ENCODE peak calls at places on chromosomes 5 and 9, in ten cellular contexts. S is Caco-2; L is effector memory CD4-positive, alpha-beta T cell; J is right atrium auricular region; Z is esophagus muscularis mucosa; M is iPS DF 6.9; O is body of pancreas; E is fibroblast of lung; H is tibial nerve; I is psoas muscle. T is an unnamed sample.

GRCh38 chr5:93305984-93306383 is 275.0 kb downstream of the NR2F1-AS1 start:
- DNase-seq in S (no peak), L (no peak), J (no peak), Z (no peak), M (no peak), O (no peak), E (no peak), H (no peak), I (no peak), T (no peak)

GRCh38 chr5:169944922-169945675 is 35.2 kb downstream of the INSYN2B start:
- DNase-seq in S (no peak), L (no peak), J (no peak), Z (no peak), M (no peak), O (no peak), E (no peak), H (peak; percentile 12), I (no peak), T (no peak)

GRCh38 chr5:96125335-96125891 is 163.8 kb upstream of the ELL2 start:
- DNase-seq in S (no peak), L (no peak), J (no peak), Z (no peak), M (no peak), O (no peak), E (peak; percentile 53), H (no peak), I (no peak), T (no peak)

GRCh38 chr9:79325501-79325900 is 246.3 kb upstream of the TLE4 start:
- DNase-seq in S (no peak), L (no peak), J (no peak), Z (no peak), M (no peak), O (no peak), E (peak; percentile 70), H (no peak), I (no peak), T (no peak)

GRCh38 chr5:138035605-138036537 is 3.0 kb upstream of the FAM13B start:
- DNase-seq in S (peak; percentile 84), L (peak; percentile 51), J (peak; percentile 68), Z (no peak), M (peak; percentile 81), O (peak; percentile 81), E (peak; percentile 81), H (peak; percentile 47), I (peak; percentile 41), T (peak; percentile 44)

GRCh38 chr5:180605554-180606214 is 14.4 kb upstream of the SCGB3A1 start:
- DNase-seq in S (no peak), L (peak; percentile 33), J (no peak), Z (no peak), M (peak; percentile 57), O (peak; percentile 70), E (peak; percentile 32), H (peak; percentile 28), I (no peak), T (peak; percentile 68)

GRCh38 chr5:87899109-87900100 is 369.2 kb downstream of the TMEM161B start:
- DNase-seq in S (no peak), L (no peak), J (no peak), Z (no peak), M (no peak), O (peak; percentile 27), E (peak; percentile 80), H (peak; percentile 76), I (peak; percentile 19), T (no peak)

GRCh38 chr9:110623462-110624025 is 44.0 kb upstream of the SVEP1 start:
- DNase-seq in S (no peak), L (no peak), J (no peak), Z (no peak), M (no peak), O (peak; percentile 64), E (peak; percentile 41), H (peak; percentile 90), I (no peak), T (no peak)

GRCh38 chr5:127011151-127011550 is 19.2 kb downstream of the MARCHF3 start:
- DNase-seq in S (no peak), L (no peak), J (no peak), Z (no peak), M (no peak), O (no peak), E (peak; percentile 99), H (no peak), I (no peak), T (no peak)

GRCh38 chr5:65037845-65038815 is 269.4 kb downstream of the CWC27 start:
- DNase-seq in S (peak; percentile 66), L (peak; percentile 5), J (peak; percentile 66), Z (no peak), M (peak; percentile 76), O (peak; percentile 22), E (no peak), H (no peak), I (no peak), T (no peak)

DNA sequence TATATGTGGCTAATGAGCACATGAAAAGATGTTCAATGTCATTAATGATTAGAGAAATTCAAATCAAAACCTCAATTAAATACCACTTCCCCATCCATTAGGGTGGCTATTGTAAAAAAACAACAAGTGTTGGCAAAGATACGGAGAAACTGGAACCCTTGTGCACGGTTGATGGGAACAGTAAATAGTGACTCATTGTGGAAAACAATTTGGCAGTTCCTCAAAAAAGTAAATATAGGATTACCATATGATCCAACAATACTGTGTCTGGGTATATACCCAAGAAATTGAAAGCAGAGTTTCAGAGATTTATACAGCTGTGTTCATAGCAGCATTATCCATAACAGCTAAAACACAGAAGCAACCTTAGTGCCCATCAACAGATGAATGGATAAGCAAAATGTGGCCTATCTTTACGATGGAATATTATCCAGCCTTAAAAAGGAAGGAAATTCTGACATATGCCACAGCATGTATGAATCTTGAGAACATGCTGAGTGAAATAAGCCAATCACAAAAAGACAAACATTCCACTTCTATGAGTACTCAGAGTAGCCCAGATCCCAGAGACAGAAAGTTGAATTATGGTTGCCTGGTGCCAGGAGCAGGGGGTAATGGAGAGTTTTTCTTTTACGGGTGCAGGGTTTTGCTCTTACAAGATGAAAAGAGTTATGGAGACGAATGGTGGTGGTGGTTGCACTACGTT is 41.4 kb upstream of the LRRC14B start:
- DNase-seq in S (no peak), L (no peak), J (no peak), Z (no peak), M (no peak), O (no peak), E (peak; percentile 51), H (no peak), I (no peak), T (no peak)
- H3K36me3 ChIP-seq in S (peaks cover 2% of the 10 kb centered on the region), L (no peaks in the 10 kb centered on the region), J (no peaks in the 10 kb centered on the region), Z (no peaks in the 10 kb centered on the region), M (peaks cover 24% of the 10 kb centered on the region), O (no peaks in the 10 kb centered on the region), E (no peaks in the 10 kb centered on the region), H (no peaks in the 10 kb centered on the region), I (no peaks in the 10 kb centered on the region), T (no peaks in the 10 kb centered on the region)

GRCh38 chr5:139946006-139946405 is 97.1 kb downstream of the NRG2 start:
- DNase-seq in S (no peak), L (no peak), J (no peak), Z (no peak), M (no peak), O (no peak), E (no peak), H (no peak), I (no peak), T (no peak)

GRCh38 chr5:139946440-139946839 is 96.7 kb downstream of the NRG2 start:
- DNase-seq in S (no peak), L (no peak), J (no peak), Z (no peak), M (no peak), O (no peak), E (no peak), H (no peak), I (no peak), T (no peak)

DNA sequence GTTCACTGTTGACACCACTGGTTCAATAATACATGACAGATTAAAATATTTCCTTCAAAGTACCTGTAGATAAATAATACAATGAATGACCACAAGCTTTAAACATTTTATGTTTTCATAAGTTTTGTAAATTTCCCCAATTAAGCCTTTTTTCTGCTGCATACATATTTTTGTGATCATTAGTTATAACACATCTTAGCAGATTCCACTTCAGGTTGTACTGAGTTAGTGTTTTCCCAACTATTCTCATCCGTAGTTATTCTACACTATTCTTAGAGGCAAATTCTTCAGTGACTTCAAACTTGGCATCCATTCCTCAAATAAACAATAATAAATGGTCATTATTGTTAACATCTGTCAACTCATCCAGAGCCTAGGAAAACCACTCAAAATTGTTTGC is 100.9 kb downstream of the NRG2 start:
- DNase-seq in S (no peak), L (no peak), J (no peak), Z (no peak), M (no peak), O (no peak), E (no peak), H (no peak), I (no peak), T (no peak)
- H3K4me3 ChIP-seq in S (no peak overlapping the region), L (no peak overlapping the region), J (no peak overlapping the region), Z (no peak overlapping the region), M (no peak overlapping the region), O (no peak overlapping the region), E (no peak overlapping the region), H (no peak overlapping the region), I (no peak overlapping the region), T (no peak overlapping the region)

DNA sequence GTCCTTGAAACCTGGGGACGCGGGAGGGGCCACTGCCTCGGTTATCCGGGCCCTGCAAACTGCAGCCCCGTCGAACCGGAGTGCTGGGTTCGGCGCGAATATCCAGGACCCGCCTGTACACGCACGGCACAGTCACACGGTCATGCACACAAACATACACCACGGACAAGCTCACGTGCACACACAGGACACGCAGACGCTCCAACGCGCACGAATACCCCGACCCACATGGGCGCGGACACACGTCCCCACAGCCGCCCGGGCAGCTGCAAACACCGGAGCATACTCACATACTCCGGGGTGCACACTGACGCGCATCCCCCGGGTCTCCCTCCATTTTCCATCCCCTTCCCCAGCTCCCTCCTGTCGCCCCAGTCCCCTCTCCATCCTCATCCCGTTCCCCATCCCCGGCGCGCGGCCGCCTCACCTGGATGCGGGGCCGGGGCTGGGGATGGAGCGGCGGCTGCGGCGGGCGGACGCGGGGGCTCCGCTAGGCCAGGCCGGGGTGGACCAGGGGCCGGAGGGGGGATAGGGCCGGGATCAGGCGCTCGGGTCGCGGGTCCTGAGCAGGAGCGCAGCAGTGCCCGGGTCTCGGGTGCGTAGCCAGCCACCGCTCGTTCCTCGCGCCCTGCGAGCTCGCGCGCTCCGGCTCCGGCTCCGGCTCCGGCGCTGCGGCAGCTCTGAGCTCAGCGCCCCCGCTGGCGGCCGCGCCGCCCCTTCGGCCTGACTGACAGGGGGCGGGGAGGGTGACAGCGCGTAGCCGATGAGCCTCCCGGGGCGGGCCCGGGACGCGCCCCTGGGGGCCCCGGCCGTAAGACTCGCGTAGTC is at the start of the genes EIF4E1B and SNCB:
- DNase-seq in S (no peak), L (no peak), J (no peak), Z (no peak), M (no peak), O (no peak), E (peak; percentile 50), H (no peak), I (no peak), T (no peak)
- H3K4me1 ChIP-seq in S (peaks cover 7% of the 10 kb centered on the region), L (peaks cover 10% of the 10 kb centered on the region), J (no peaks in the 10 kb centered on the region), Z (peaks cover 21% of the 10 kb centered on the region), M (no peaks in the 10 kb centered on the region), O (peaks cover 15% of the 10 kb centered on the region), E (peaks cover 3% of the 10 kb centered on the region), H (no peaks in the 10 kb centered on the region), I (peaks cover 7% of the 10 kb centered on the region), T (peaks cover 12% of the 10 kb centered on the region)

DNA sequence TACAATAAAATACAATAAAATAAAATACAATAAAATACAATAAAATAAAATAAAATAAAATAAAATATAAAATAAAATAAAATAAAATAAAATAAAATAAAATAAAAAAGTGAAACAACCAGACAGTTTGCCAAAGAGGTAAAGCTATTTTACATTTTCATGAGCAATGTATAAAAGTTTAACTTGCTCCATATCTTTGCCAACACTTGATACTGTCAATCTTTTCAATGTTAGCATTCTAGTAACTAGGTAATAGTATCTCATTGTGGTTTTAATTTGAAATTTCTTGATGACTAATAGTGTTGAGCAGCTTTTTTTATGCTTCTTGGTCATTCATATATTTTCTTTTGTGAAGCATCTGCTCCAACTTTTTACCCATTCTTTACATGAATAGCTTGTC is 17.3 kb downstream of the TTC33 start:
- DNase-seq in S (no peak), L (no peak), J (no peak), Z (no peak), M (no peak), O (no peak), E (peak; percentile 41), H (no peak), I (no peak), T (no peak)
- H3K36me3 ChIP-seq in S (no peaks in the 10 kb centered on the region), L (peaks cover 23% of the 10 kb centered on the region), J (peaks cover 18% of the 10 kb centered on the region), Z (peaks cover 22% of the 10 kb centered on the region), M (no peaks in the 10 kb centered on the region), O (no peaks in the 10 kb centered on the region), E (no peaks in the 10 kb centered on the region), H (no peaks in the 10 kb centered on the region), I (peaks cover 30% of the 10 kb centered on the region), T (no peaks in the 10 kb centered on the region)

T was measured in mucosa of descending colon.